ENCODE peak calls at places on chromosome 16, in four cellular contexts. U is psoas muscle, G is transverse colon, I is stomach. Q is an unnamed sample.

GRCh38 chr16:2598723-2599122 is 60.9 kb downstream of the PDPK1 start:
- DNase-seq in U (no peak), G (no peak), I (no peak), Q (no peak)

GRCh38 chr16:83779881-83780280 is 27.9 kb upstream of the HSBP1 start:
- DNase-seq in U (no peak), G (no peak), I (no peak), Q (no peak)

GRCh38 chr16:14608604-14609003 is 21.5 kb downstream of the PARN start:
- DNase-seq in U (no peak), G (no peak), I (no peak), Q (no peak)

GRCh38 chr16:17199135-17199534 is 271.6 kb downstream of the XYLT1 start:
- DNase-seq in U (no peak), G (no peak), I (no peak), Q (no peak)

GRCh38 chr16:25010542-25010941 is 4.6 kb downstream of the ARHGAP17 start:
- DNase-seq in U (no peak), G (no peak), I (no peak), Q (no peak)

GRCh38 chr16:79437764-79438728 is 162.5 kb downstream of the MAF start:
- DNase-seq in U (peak), G (no peak), I (no peak), Q (peak)

GRCh38 chr16:88012360-88012759 is 61.1 kb downstream of the BANP start:
- DNase-seq in U (no peak), G (no peak), I (peak), Q (no peak)

GRCh38 chr16:68972008-68972407 is 128.7 kb downstream of the TANGO6 start:
- DNase-seq in U (no peak), G (no peak), I (no peak), Q (no peak)

GRCh38 chr16:67661101-67661661 is 421 bp downstream of the PARD6A start:
- DNase-seq in U (no peak), G (no peak), I (no peak), Q (no peak)

GRCh38 chr16:76976101-76976500 is 214.9 kb upstream of the MON1B start:
- DNase-seq in U (no peak), G (no peak), I (no peak), Q (no peak)

GRCh38 chr16:2035431-2036199 is 8.9 kb downstream of the NHERF2 start:
- DNase-seq in U (peak), G (peak), I (peak), Q (peak)

GRCh38 chr16:16124438-16124837 is 98.9 kb downstream of the ABCC6 start:
- DNase-seq in U (no peak), G (no peak), I (no peak), Q (no peak)
- H3K27ac ChIP-seq in U (no peak), G (peak), I (peak), Q (no peak)

DNA sequence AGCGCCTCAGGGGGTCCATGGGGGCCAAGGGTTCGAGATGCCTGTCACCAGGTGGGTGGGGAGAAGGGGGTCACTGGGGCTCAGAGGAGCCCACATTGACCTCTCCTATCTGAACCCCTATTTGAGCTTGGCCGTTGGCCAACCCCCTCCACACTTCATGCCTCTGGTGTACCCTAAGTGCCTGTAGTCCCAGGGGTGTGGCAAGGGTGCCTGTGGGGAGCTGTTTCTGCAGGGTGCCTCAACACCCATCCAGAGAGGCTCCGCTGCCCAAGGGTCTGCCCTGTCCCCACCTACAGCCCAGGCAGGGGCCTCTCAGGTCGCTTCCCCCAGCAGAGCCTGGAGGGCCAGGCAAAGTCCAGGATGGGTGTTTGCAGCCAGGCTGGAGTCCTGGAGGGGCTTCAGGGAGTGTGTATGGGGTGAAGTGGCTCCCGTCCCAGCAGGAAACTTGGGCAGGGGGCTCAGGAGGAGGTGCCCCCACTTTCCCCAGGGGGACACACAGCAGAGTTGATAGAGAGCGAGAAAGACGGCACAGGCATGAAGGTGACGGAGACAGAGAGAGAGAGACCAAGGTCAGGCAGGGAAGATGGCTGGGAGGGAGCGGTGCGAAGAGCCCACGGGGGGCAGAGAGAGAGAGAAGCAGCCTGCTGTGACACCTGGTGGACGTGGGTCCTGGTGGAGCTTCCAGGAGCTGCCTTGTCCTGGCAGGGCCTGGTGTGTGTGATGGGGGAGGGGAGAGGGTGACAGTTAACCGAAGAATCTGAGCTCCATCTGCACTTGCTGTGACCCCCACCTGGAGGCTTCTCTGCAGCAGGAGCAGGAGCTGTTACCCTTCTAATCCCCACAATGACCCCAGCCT is at the start of gene SEPTIN12:
- DNase-seq in U (no peak), G (no peak), I (no peak), Q (no peak)
- TF ChIP-seq CTCF in U (no peak), G (no peak), I (no peak), Q (no peak)

GRCh38 chr16:30348113-30348512 is 7.0 kb downstream of the CD2BP2 start:
- DNase-seq in U (no peak), G (no peak), I (no peak), Q (no peak)
- H3K27ac ChIP-seq in U (no peak), G (no peak), I (no peak), Q (no peak)

GRCh38 chr16:55468352-55468990 is 10.5 kb upstream of the MMP2 start:
- DNase-seq in U (no peak), G (no peak), I (no peak), Q (no peak)
- TF ChIP-seq CTCF in U (no peak), G (no peak), I (no peak), Q (no peak)

DNA sequence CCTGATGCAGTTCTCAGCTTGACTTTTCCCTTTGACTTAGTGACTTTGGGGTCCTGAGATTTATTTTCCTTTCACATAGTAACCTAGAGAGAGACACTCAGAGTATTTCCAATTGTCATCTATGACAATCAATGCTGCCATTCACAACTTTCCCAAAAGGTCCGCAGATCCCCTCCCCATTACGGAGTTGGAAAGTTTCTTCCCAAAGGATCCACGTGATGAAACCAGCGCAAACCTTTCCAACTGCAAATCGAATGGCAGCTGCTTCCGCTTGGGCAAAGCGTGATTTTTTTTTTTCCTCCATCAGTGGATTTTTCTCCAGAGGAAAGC is 539 bp upstream of the FCSK start:
- DNase-seq in U (no peak), G (no peak), I (no peak), Q (no peak)
- H3K27ac ChIP-seq in U (peak), G (peak), I (peak), Q (peak)

DNA sequence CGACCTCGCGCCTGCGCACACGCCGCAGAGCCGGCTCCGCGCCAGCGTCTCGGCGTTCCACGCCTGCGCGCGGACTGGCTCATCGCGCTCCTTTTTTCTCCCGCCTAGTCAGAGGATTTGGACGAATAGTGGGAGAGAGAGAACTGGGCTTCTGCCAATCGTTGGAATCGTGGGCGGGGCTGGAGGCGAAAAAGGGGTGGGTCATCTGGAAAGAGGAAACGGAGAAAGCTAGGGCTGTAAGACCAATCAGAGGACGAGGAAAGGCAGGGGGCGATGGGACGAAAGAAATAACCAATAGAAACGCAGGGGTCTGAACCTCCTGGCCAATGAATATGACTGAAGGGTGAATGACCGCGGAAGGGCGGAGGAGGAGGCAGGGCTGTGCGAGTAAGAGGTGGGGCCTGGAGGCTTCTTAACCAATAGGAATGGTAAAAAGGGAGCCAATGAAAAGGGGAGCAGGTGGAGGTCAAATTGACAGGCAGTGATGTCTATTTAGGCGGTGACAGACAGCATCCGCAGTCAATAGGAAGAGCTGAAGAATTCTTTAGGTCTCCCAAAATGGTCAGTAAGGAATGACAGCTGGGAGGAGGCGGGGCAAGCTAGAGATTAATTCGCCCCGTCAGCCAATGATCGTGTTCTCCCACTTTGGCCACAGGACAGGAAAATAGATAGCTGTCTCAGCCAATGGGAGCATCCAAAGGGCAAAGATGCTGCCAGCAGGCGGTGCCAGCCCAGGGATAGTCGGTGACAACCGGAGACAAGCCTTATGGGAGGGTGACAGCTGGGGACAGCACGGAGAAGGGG is at the start of gene TBC1D10B:
- DNase-seq in U (peak), G (peak), I (peak), Q (peak)
- TF ChIP-seq CTCF in U (peak), G (no peak), I (no peak), Q (no peak)

GRCh38 chr16:28491080-28491969 is 549 bp downstream of the CLN3 start:
- DNase-seq in U (peak), G (peak), I (no peak), Q (peak)
- H3K27ac ChIP-seq in U (peak), G (peak), I (peak), Q (peak)

GRCh38 chr16:65991149-65991701 is 375.3 kb upstream of the CDH5 start:
- DNase-seq in U (no peak), G (no peak), I (no peak), Q (no peak)
- TF ChIP-seq CTCF in U (no peak), G (no peak), I (no peak), Q (no peak)

GRCh38 chr16:12089492-12090161 is 113.1 kb downstream of the SNX29 start:
- DNase-seq in U (peak), G (peak), I (peak), Q (no peak)
- H3K27ac ChIP-seq in U (no peak), G (no peak), I (peak), Q (no peak)

Q was measured in pancreas.